ENCODE peak calls at places on chromosomes 1 and 21, in nine cellular contexts. V is posterior cingulate gyrus; R is AG08396; J is activated T-cell treated with anti-CD3 and anti-CD28 coated beads, Interleukin-2, amount 50 U/mL, for 1 hour; Y is ELR; S is T-cell; C is T-helper 1 cell; X is GM20000; H is hepatic stellate cell. A is an unnamed sample.

GRCh38 chr1:160030657-160031367 is 978 bp downstream of the PIGM start:
- DNase-seq in V (no peak), R (no peak), J (no peak), Y (peak; percentile 10), S (no peak), C (no peak), X (no peak), H (no peak), A (peak; percentile 49)

GRCh38 chr21:31130821-31131220 is 92.5 kb upstream of the KRTAP19-8 start:
- DNase-seq in V (no peak), R (no peak), J (no peak), Y (no peak), S (no peak), C (no peak), X (no peak), H (no peak), A (no peak)

GRCh38 chr21:34274001-34274400 is 89.8 kb upstream of the KCNE2 start:
- DNase-seq in V (no peak), R (no peak), J (no peak), Y (peak; percentile 19), S (no peak), C (no peak), X (no peak), H (peak; percentile 14), A (peak; percentile 68)

GRCh38 chr1:248790456-248790855 is 34.9 kb upstream of the LYPD8 start:
- DNase-seq in V (no peak), R (no peak), J (no peak), Y (no peak), S (no peak), C (no peak), X (no peak), H (no peak), A (no peak)

GRCh38 chr1:156816561-156817328 is at the start of gene SH2D2A:
- DNase-seq in V (no peak), R (no peak), J (peak; percentile 90), Y (peak; percentile 75), S (peak; percentile 96), C (peak; percentile 96), X (peak; percentile 89), H (no peak), A (peak; percentile 58)

GRCh38 chr1:58718435-58718834 is 18.6 kb upstream of the MYSM1 start:
- DNase-seq in V (no peak), R (no peak), J (no peak), Y (peak; percentile 34), S (no peak), C (no peak), X (no peak), H (no peak), A (peak; percentile 18)

GRCh38 chr1:111733996-111734369 is 5.2 kb downstream of the INKA2 start:
- DNase-seq in V (no peak), R (no peak), J (no peak), Y (no peak), S (no peak), C (no peak), X (no peak), H (no peak), A (no peak)

GRCh38 chr1:62281922-62282555 is 37.2 kb downstream of the KANK4 start:
- DNase-seq in V (no peak), R (no peak), J (no peak), Y (peak; percentile 43), S (no peak), C (no peak), X (no peak), H (no peak), A (peak; percentile 45)

GRCh38 chr1:229479660-229480399 is 28.3 kb downstream of the NUP133 start:
- DNase-seq in V (no peak), R (no peak), J (no peak), Y (no peak), S (no peak), C (no peak), X (peak; percentile 46), H (no peak), A (no peak)

GRCh38 chr1:88009916-88010315 is 674.2 kb upstream of the PKN2 start:
- DNase-seq in V (no peak), R (no peak), J (no peak), Y (no peak), S (no peak), C (no peak), X (no peak), H (no peak), A (no peak)

GRCh38 chr1:41861509-41862410 is 57.0 kb downstream of the HIVEP3 start:
- DNase-seq in V (peak; percentile 37), R (no peak), J (no peak), Y (peak; percentile 57), S (no peak), C (no peak), X (no peak), H (no peak), A (peak; percentile 23)

GRCh38 chr1:66182551-66183178 is 351.3 kb upstream of the SGIP1 start:
- DNase-seq in V (no peak), R (no peak), J (peak; percentile 20), Y (peak; percentile 55), S (peak; percentile 23), C (peak; percentile 0), X (no peak), H (no peak), A (peak; percentile 77)

GRCh38 chr1:17207966-17208418 is 3.1 kb downstream of the PADI1 start:
- DNase-seq in V (no peak), R (peak; percentile 57), J (no peak), Y (peak; percentile 87), S (no peak), C (no peak), X (peak; percentile 69), H (peak; percentile 79), A (peak; percentile 80)

GRCh38 chr1:109760581-109761226 is 3.0 kb downstream of the EPS8L3 start:
- DNase-seq in V (no peak), R (no peak), J (peak; percentile 3), Y (no peak), S (no peak), C (no peak), X (no peak), H (no peak), A (no peak)

GRCh38 chr1:36156329-36157114 is 562 bp downstream of the MAP7D1 start:
- DNase-seq in V (peak; percentile 76), R (peak; percentile 58), J (peak; percentile 63), Y (peak; percentile 66), S (peak; percentile 44), C (peak; percentile 50), X (peak; percentile 68), H (peak; percentile 70), A (peak; percentile 76)

GRCh38 chr1:70685300-70686286 is 274.5 kb downstream of the CTH start:
- DNase-seq in V (no peak), R (peak; percentile 65), J (peak; percentile 24), Y (peak; percentile 61), S (peak; percentile 1), C (peak; percentile 9), X (peak; percentile 61), H (peak; percentile 21), A (peak; percentile 77)

GRCh38 chr1:41122851-41123518 is 101.5 kb upstream of the SLFNL1 start:
- DNase-seq in V (no peak), R (peak; percentile 67), J (no peak), Y (peak; percentile 96), S (no peak), C (no peak), X (peak; percentile 13), H (peak; percentile 52), A (peak; percentile 95)

GRCh38 chr1:46301406-46302090 is 1.9 kb downstream of the LRRC41 start:
- DNase-seq in V (peak; percentile 14), R (peak; percentile 49), J (no peak), Y (peak; percentile 51), S (peak; percentile 13), C (peak; percentile 11), X (peak; percentile 23), H (peak; percentile 45), A (peak; percentile 71)

GRCh38 chr1:59695301-59695700 is 119.4 kb upstream of the HOOK1 start:
- DNase-seq in V (no peak), R (no peak), J (no peak), Y (peak; percentile 10), S (no peak), C (no peak), X (no peak), H (no peak), A (peak; percentile 41)

GRCh38 chr1:86648255-86648654 is 56.1 kb upstream of the SH3GLB1 start:
- DNase-seq in V (no peak), R (peak; percentile 53), J (no peak), Y (peak; percentile 91), S (no peak), C (no peak), X (no peak), H (peak; percentile 14), A (peak; percentile 82)

GRCh38 chr21:14988760-14989159 is 76.0 kb downstream of the NRIP1 start:
- DNase-seq in V (no peak), R (no peak), J (no peak), Y (no peak), S (no peak), C (no peak), X (no peak), H (no peak), A (no peak)

GRCh38 chr1:200979574-200980451 is 43.7 kb downstream of the KIF21B start:
- DNase-seq in V (no peak), R (peak; percentile 34), J (peak; percentile 70), Y (peak; percentile 60), S (peak; percentile 52), C (peak; percentile 50), X (peak; percentile 73), H (peak; percentile 32), A (peak; percentile 15)

GRCh38 chr1:181149326-181150000 is 61.0 kb downstream of the IER5 start:
- DNase-seq in V (no peak), R (no peak), J (peak; percentile 66), Y (no peak), S (peak; percentile 69), C (peak; percentile 75), X (peak; percentile 51), H (no peak), A (no peak)

GRCh38 chr1:43764581-43764980 is 57.2 kb downstream of the ST3GAL3 start:
- DNase-seq in V (no peak), R (no peak), J (no peak), Y (no peak), S (no peak), C (no peak), X (no peak), H (no peak), A (no peak)

GRCh38 chr1:93680121-93681094 is 1.2 kb downstream of the BCAR3 start:
- DNase-seq in V (peak; percentile 37), R (peak; percentile 88), J (peak; percentile 27), Y (peak; percentile 92), S (peak; percentile 25), C (peak; percentile 12), X (peak; percentile 86), H (peak; percentile 88), A (peak; percentile 95)

GRCh38 chr1:222416001-222416791 is 131.7 kb downstream of the HHIPL2 start:
- DNase-seq in V (no peak), R (no peak), J (no peak), Y (peak; percentile 3), S (no peak), C (no peak), X (no peak), H (no peak), A (no peak)

GRCh38 chr1:151626740-151627139 is 14.9 kb downstream of the SNX27 start:
- DNase-seq in V (no peak), R (no peak), J (no peak), Y (no peak), S (no peak), C (no peak), X (no peak), H (no peak), A (no peak)

GRCh38 chr21:44657635-44658183 is at the start of gene KRTAP12-3:
- DNase-seq in V (no peak), R (no peak), J (peak; percentile 63), Y (no peak), S (peak; percentile 74), C (peak; percentile 43), X (no peak), H (no peak), A (no peak)

GRCh38 chr1:158818560-158818959 is 12.6 kb upstream of the MNDA start:
- DNase-seq in V (no peak), R (no peak), J (no peak), Y (no peak), S (no peak), C (no peak), X (no peak), H (no peak), A (no peak)

GRCh38 chr21:38758815-38759214 is 46.9 kb upstream of the ETS2 start:
- DNase-seq in V (no peak), R (no peak), J (no peak), Y (no peak), S (no peak), C (no peak), X (no peak), H (no peak), A (no peak)

GRCh38 chr1:159779403-159779851 is 1.3 kb upstream of the DUSP23 start:
- DNase-seq in V (no peak), R (no peak), J (no peak), Y (peak; percentile 44), S (no peak), C (no peak), X (no peak), H (no peak), A (peak; percentile 72)

A was measured in GM23248.